ENCODE peak calls at places on chromosomes 4 and X, in nine cellular contexts. J is lower leg skin; O is midbrain; F is colonic mucosa; E is activated CD4-positive, alpha-beta T cell treated with anti-CD3 and anti-CD28 coated beads, Interleukin-2, amount 10 ng/mL, durations not matched to agents 7 days and 5 days; L is stimulated activated CD8-positive, alpha-beta memory T cell treated with anti-CD3 and anti-CD28 coated beads, Interleukin-2, amount 100 ng/mL, for 48 hours; Y is activated T-cell treated with anti-CD3 and anti-CD28 coated beads, Interleukin-2, amount 50 U/mL, for 1 hour; S is neuronal stem cell; V is HEK293T. P is an unnamed sample.

GRCh38 chr4:136823020-136823419 is 709.3 kb downstream of the PCDH18 start:
- DNase-seq in J (no peak), O (no peak), F (no peak), E (no peak), L (no peak), Y (no peak), S (no peak), V (no peak), P (no peak)

GRCh38 chr4:93289241-93289640 is 539.3 kb upstream of the ATOH1 start:
- DNase-seq in J (no peak), O (no peak), F (no peak), E (no peak), L (no peak), Y (no peak), S (no peak), V (no peak), P (no peak)

GRCh38 chr4:3420956-3421355 is 20.8 kb upstream of the HGFAC start:
- DNase-seq in J (no peak), O (no peak), F (no peak), E (no peak), L (no peak), Y (no peak), S (no peak), V (no peak), P (no peak)

GRCh38 chr4:38109896-38110295 is 149.7 kb downstream of the PTTG2 start:
- DNase-seq in J (no peak), O (no peak), F (peak), E (no peak), L (no peak), Y (no peak), S (peak), V (no peak), P (no peak)

GRCh38 chr4:100786481-100786880 is 268.7 kb upstream of the EMCN start:
- DNase-seq in J (no peak), O (no peak), F (no peak), E (no peak), L (no peak), Y (no peak), S (no peak), V (no peak), P (no peak)

GRCh38 chr4:186627226-186627865 is 72.0 kb upstream of the MTNR1A start:
- DNase-seq in J (no peak), O (no peak), F (no peak), E (no peak), L (no peak), Y (no peak), S (no peak), V (no peak), P (no peak)

GRCh38 chrX:55522577-55523254 is 33.1 kb upstream of the USP51 start:
- DNase-seq in J (no peak), O (peak), F (no peak), E (no peak), L (no peak), Y (no peak), S (no peak), V (no peak), P (no peak)

GRCh38 chr4:1971456-1972200 is 37.1 kb downstream of the NELFA start:
- DNase-seq in J (no peak), O (no peak), F (no peak), E (no peak), L (no peak), Y (no peak), S (no peak), V (no peak), P (no peak)

GRCh38 chr4:152310223-152310622 is 225.7 kb downstream of the FBXW7 start:
- DNase-seq in J (no peak), O (no peak), F (no peak), E (no peak), L (no peak), Y (no peak), S (no peak), V (no peak), P (no peak)

GRCh38 chrX:126820700-126821420 is 1.3 kb downstream of the PRR32 start:
- DNase-seq in J (no peak), O (no peak), F (no peak), E (no peak), L (no peak), Y (no peak), S (no peak), V (no peak), P (no peak)

GRCh38 chr4:81214518-81215218 is 354 bp downstream of the PRKG2 start:
- DNase-seq in J (no peak), O (no peak), F (peak), E (no peak), L (no peak), Y (no peak), S (peak), V (peak), P (no peak)

GRCh38 chrX:48933757-48934156 is 14.9 kb upstream of the PIM2 start:
- DNase-seq in J (no peak), O (no peak), F (no peak), E (no peak), L (no peak), Y (no peak), S (no peak), V (no peak), P (no peak)

GRCh38 chr4:105194328-105195231 is 47.9 kb downstream of the TET2 start:
- DNase-seq in J (no peak), O (no peak), F (no peak), E (no peak), L (no peak), Y (no peak), S (no peak), V (no peak), P (no peak)

GRCh38 chr4:164807611-164808010 is 53.7 kb downstream of the SMIM31 start:
- DNase-seq in J (no peak), O (no peak), F (no peak), E (no peak), L (no peak), Y (no peak), S (peak), V (no peak), P (no peak)

GRCh38 chr4:168822481-168822880 is 187.6 kb downstream of the CBR4 start:
- DNase-seq in J (no peak), O (no peak), F (no peak), E (no peak), L (no peak), Y (no peak), S (no peak), V (no peak), P (no peak)

GRCh38 chrX:18390941-18391538 is 34.4 kb upstream of the CDKL5 start:
- DNase-seq in J (peak), O (peak), F (peak), E (peak), L (peak), Y (peak), S (peak), V (peak), P (peak)

GRCh38 chr4:39932776-39933402 is 44.8 kb downstream of the PDS5A start:
- DNase-seq in J (no peak), O (no peak), F (no peak), E (peak), L (no peak), Y (no peak), S (no peak), V (no peak), P (no peak)

GRCh38 chrX:49041683-49042529 is 1.3 kb downstream of the TFE3 start:
- DNase-seq in J (no peak), O (peak), F (no peak), E (peak), L (no peak), Y (no peak), S (no peak), V (no peak), P (no peak)

GRCh38 chrX:119266364-119266995 is 30.4 kb downstream of the PGRMC1 start:
- DNase-seq in J (peak), O (peak), F (peak), E (peak), L (no peak), Y (peak), S (no peak), V (peak), P (no peak)

GRCh38 chr4:54607521-54607920 is 50.2 kb upstream of the KIT start:
- DNase-seq in J (no peak), O (no peak), F (no peak), E (no peak), L (no peak), Y (no peak), S (no peak), V (no peak), P (no peak)

GRCh38 chr4:121541696-121542095 is 155.1 kb downstream of the ANXA5 start:
- DNase-seq in J (no peak), O (no peak), F (no peak), E (no peak), L (no peak), Y (no peak), S (no peak), V (no peak), P (no peak)

GRCh38 chr4:120730777-120731320 is 191.7 kb downstream of the PRDM5 start:
- DNase-seq in J (no peak), O (no peak), F (no peak), E (no peak), L (no peak), Y (no peak), S (no peak), V (no peak), P (no peak)

GRCh38 chrX:153434801-153435200 is 11.1 kb downstream of the TREX2 start:
- DNase-seq in J (no peak), O (no peak), F (no peak), E (no peak), L (no peak), Y (no peak), S (no peak), V (no peak), P (no peak)

GRCh38 chr4:134024251-134024650 is 177.3 kb downstream of the PABPC4L start:
- DNase-seq in J (no peak), O (no peak), F (no peak), E (no peak), L (no peak), Y (no peak), S (no peak), V (peak), P (peak)

GRCh38 chr4:101954975-101955678 is 164.6 kb downstream of the BANK1 start:
- DNase-seq in J (no peak), O (no peak), F (no peak), E (no peak), L (no peak), Y (no peak), S (no peak), V (peak), P (peak)

GRCh38 chr4:81631958-81632439 is 160.3 kb upstream of the RASGEF1B start:
- DNase-seq in J (peak), O (no peak), F (no peak), E (no peak), L (no peak), Y (no peak), S (no peak), V (peak), P (no peak)

GRCh38 chr4:37706032-37706431 is 19.9 kb upstream of the RELL1 start:
- DNase-seq in J (no peak), O (no peak), F (no peak), E (no peak), L (no peak), Y (no peak), S (no peak), V (no peak), P (no peak)

GRCh38 chr4:15116509-15117079 is 114.3 kb downstream of the CPEB2 start:
- DNase-seq in J (no peak), O (no peak), F (no peak), E (no peak), L (no peak), Y (no peak), S (no peak), V (no peak), P (no peak)

GRCh38 chr4:23788460-23788859 is 101.4 kb downstream of the PPARGC1A start:
- DNase-seq in J (no peak), O (no peak), F (no peak), E (no peak), L (no peak), Y (no peak), S (no peak), V (no peak), P (no peak)

P was measured in NCI-H446 treated with DMSO at 0.1 percent for 48 hours.